ENCODE peak calls at places on chromosomes 3 and 15, in ten cellular contexts. A, S, I, T, B, Q, C, E, N and J are unnamed samples.

GRCh38 chr15:62932436-62932835 is 110.1 kb upstream of the TPM1 start:
- DNase-seq in A (peak), N (peak), Q (no peak), S (no peak), E (peak), C (no peak), B (no peak), I (no peak), T (no peak), J (no peak)

GRCh38 chr15:72117448-72117697 is 577 bp downstream of the MYO9A start:
- DNase-seq in Q (peak), E (peak), C (peak), T (peak), B (peak), S (peak), I (peak), A (peak), N (peak), J (no peak)

GRCh38 chr15:73695773-73696640 is 11.8 kb downstream of the CD276 start:
- DNase-seq in Q (no peak), B (no peak), C (no peak), N (no peak), T (no peak), S (no peak), A (no peak), I (no peak), E (no peak), J (no peak)

GRCh38 chr15:66802087-66803001 is 100.3 kb downstream of the SMAD6 start:
- DNase-seq in Q (peak), C (no peak), E (peak), S (no peak), A (peak), N (peak), I (no peak), T (no peak), B (no peak), J (peak)

GRCh38 chr3:58131101-58131500 is 79.7 kb downstream of the DNASE1L3 start:
- DNase-seq in C (no peak), T (no peak), I (no peak), S (no peak), A (no peak), Q (no peak), N (no peak), B (no peak), E (no peak), J (no peak)

GRCh38 chr15:42503822-42504221 is 8.4 kb downstream of the SNAP23 start:
- DNase-seq in T (no peak), I (no peak), C (no peak), N (no peak), E (no peak), A (no peak), S (no peak), B (no peak), Q (no peak), J (no peak)

GRCh38 chr3:126103121-126104027 is 19.4 kb upstream of the SLC41A3 start:
- DNase-seq in Q (peak), I (no peak), S (no peak), B (no peak), N (no peak), A (peak), T (no peak), C (no peak), E (no peak), J (no peak)

GRCh38 chr3:56291244-56291680 is 177.0 kb downstream of the ERC2 start:
- DNase-seq in N (peak), T (no peak), I (no peak), B (no peak), S (no peak), C (no peak), Q (no peak), A (no peak), E (peak), J (no peak)

GRCh38 chr3:112512320-112512719 is 13.0 kb upstream of the BTLA start:
- DNase-seq in B (no peak), A (no peak), T (no peak), E (no peak), C (no peak), S (no peak), I (no peak), N (no peak), Q (no peak), J (no peak)

GRCh38 chr3:182793663-182794454 is 555 bp downstream of the ATP11B start:
- DNase-seq in E (peak), S (peak), I (peak), Q (peak), B (no peak), N (no peak), A (peak), C (peak), T (peak), J (no peak)

GRCh38 chr15:70339551-70340517 is 242.1 kb upstream of the TLE3 start:
- DNase-seq in S (no peak), C (no peak), T (no peak), A (peak), I (no peak), E (no peak), B (no peak), Q (no peak), N (no peak), J (no peak)

GRCh38 chr3:134933997-134934396 is 138.9 kb downstream of the EPHB1 start:
- DNase-seq in B (no peak), T (no peak), N (no peak), A (no peak), C (no peak), I (no peak), Q (no peak), E (no peak), S (no peak), J (no peak)

GRCh38 chr3:142724682-142725351 is 983 bp downstream of the TRPC1 start:
- DNase-seq in S (no peak), Q (peak), T (no peak), N (peak), E (peak), C (no peak), B (peak), A (peak), I (no peak), J (no peak)

GRCh38 chr3:45984331-45985312 is 11.0 kb downstream of the FYCO1 start:
- DNase-seq in N (peak), C (no peak), B (no peak), I (no peak), E (peak), T (no peak), S (no peak), A (peak), Q (peak), J (no peak)

GRCh38 chr15:68407141-68407885 is 24.6 kb downstream of the ITGA11 start:
- DNase-seq in C (no peak), A (no peak), S (no peak), Q (no peak), N (no peak), I (no peak), E (no peak), B (no peak), T (no peak), J (no peak)

GRCh38 chr15:48680841-48681240 is 35.3 kb upstream of the FBN1 start:
- DNase-seq in Q (no peak), C (no peak), A (peak), I (no peak), N (peak), B (no peak), T (no peak), S (no peak), E (peak), J (no peak)